ENCODE peak calls at places on chromosomes 7 and 10, in eight cellular contexts. M is foreskin fibroblast, A is cardiac muscle cell, H is substantia nigra, X is nephron progenitor cell, W is HTR-8/SVneo, Q is lower lobe of right lung, G is neural progenitor cell. D is an unnamed sample.

GRCh38 chr10:64760371-64760770 is 1239.2 kb downstream of the REEP3 start:
- DNase-seq in X (no peak), G (no peak), Q (no peak), A (no peak), H (no peak), W (no peak), M (no peak), D (no peak)

GRCh38 chr10:75108684-75109458 is 2.6 kb upstream of the SAMD8 start:
- DNase-seq in Q (no peak), A (peak), X (peak), H (no peak), W (peak), M (no peak), G (peak), D (peak)

GRCh38 chr7:88233828-88234227 is 14.0 kb upstream of the SRI start:
- DNase-seq in W (no peak), M (no peak), A (no peak), X (no peak), G (no peak), Q (no peak), H (no peak), D (no peak)

GRCh38 chr7:93949468-93949867 is 27.9 kb downstream of the GNG11 start:
- DNase-seq in H (no peak), G (no peak), Q (no peak), M (peak), A (no peak), W (peak), X (no peak), D (no peak)

GRCh38 chr7:2477447-2478386 is 1.5 kb upstream of the GRIFIN start:
- DNase-seq in A (peak), W (peak), X (peak), H (peak), Q (peak), M (peak), G (peak), D (peak)

GRCh38 chr7:8058852-8059251 is 90.3 kb downstream of the GLCCI1 start:
- DNase-seq in W (no peak), G (no peak), X (no peak), A (no peak), H (no peak), Q (no peak), M (no peak), D (no peak)

GRCh38 chr7:74263399-74264120 is 9.4 kb upstream of the RFC2 start:
- DNase-seq in A (no peak), M (no peak), X (no peak), Q (no peak), H (no peak), G (no peak), W (no peak), D (no peak)

GRCh38 chr10:78742730-78743615 is 325.8 kb upstream of the ZMIZ1 start:
- DNase-seq in M (peak), Q (no peak), W (no peak), G (no peak), A (no peak), H (no peak), X (peak), D (no peak)

GRCh38 chr7:30549933-30550493 is 44.7 kb upstream of the GARS1 start:
- DNase-seq in X (no peak), W (no peak), M (no peak), G (peak), Q (no peak), A (no peak), H (no peak), D (no peak)

GRCh38 chr7:42691030-42691639 is 220.7 kb downstream of the C7orf25 start:
- DNase-seq in Q (no peak), X (peak), G (peak), H (no peak), A (peak), M (peak), W (peak), D (peak)

GRCh38 chr7:152872745-152873118 is 113.2 kb downstream of the ACTR3B start:
- DNase-seq in G (no peak), Q (no peak), M (no peak), W (no peak), H (no peak), X (no peak), A (no peak), D (no peak)

GRCh38 chr7:96151889-96152288 is 170.0 kb downstream of the SLC25A13 start:
- DNase-seq in G (no peak), W (no peak), X (no peak), H (no peak), M (no peak), Q (no peak), A (no peak), D (no peak)

GRCh38 chr7:153943428-153944370 is 108.5 kb upstream of the DPP6 start:
- DNase-seq in H (no peak), M (no peak), X (no peak), G (peak), W (no peak), A (no peak), Q (no peak), D (no peak)

GRCh38 chr7:147999962-148000361 is 590.6 kb upstream of the C7orf33 start:
- DNase-seq in M (no peak), H (no peak), G (no peak), X (no peak), A (no peak), Q (no peak), W (no peak), D (no peak)

GRCh38 chr10:121919666-121920065 is 8.2 kb downstream of the ATE1 start:
- DNase-seq in Q (no peak), G (no peak), M (no peak), A (no peak), X (no peak), W (no peak), H (no peak), D (no peak)

GRCh38 chr10:23081891-23082290 is 13.5 kb upstream of the MSRB2 start:
- DNase-seq in A (no peak), H (no peak), M (no peak), W (no peak), Q (no peak), G (no peak), X (no peak), D (peak)

GRCh38 chr7:44308741-44309270 is 16.6 kb downstream of the CAMK2B start:
- DNase-seq in W (no peak), X (no peak), M (no peak), A (no peak), G (peak), Q (no peak), H (no peak), D (no peak)

GRCh38 chr7:95859434-95859833 is 87.1 kb downstream of the DYNC1I1 start:
- DNase-seq in Q (no peak), X (no peak), H (no peak), W (peak), A (peak), M (no peak), G (peak), D (no peak)

GRCh38 chr10:93876391-93876790 is 17.4 kb upstream of the SLC35G1 start:
- DNase-seq in H (no peak), Q (no peak), M (no peak), A (no peak), W (no peak), G (no peak), X (no peak), D (no peak)